ENCODE peak calls at places on chromosomes 12 and 14, in five cellular contexts. R is A549, X is RWPE1, N is DND-41, V is lung. F is an unnamed sample.

GRCh38 chr12:45540661-45541341 is 188.7 kb upstream of the ARID2 start:
- DNase-seq in R (no peak), X (no peak), N (no peak), V (no peak), F (no peak)

GRCh38 chr14:63949696-63950095 is 96.9 kb downstream of the SYNE2 start:
- DNase-seq in R (no peak), X (no peak), N (no peak), V (no peak), F (no peak)

GRCh38 chr12:19432309-19433170 is 6.8 kb upstream of the AEBP2 start:
- DNase-seq in R (no peak), X (no peak), N (no peak), V (no peak), F (no peak)

GRCh38 chr12:76250256-76250655 is 98.0 kb downstream of the BBS10 start:
- DNase-seq in R (no peak), X (no peak), N (no peak), V (no peak), F (no peak)

GRCh38 chr14:99101826-99102461 is 170.1 kb downstream of the BCL11B start:
- DNase-seq in R (no peak), X (no peak), N (no peak), V (no peak), F (no peak)

GRCh38 chr12:25730489-25731349 is 177.6 kb upstream of the LMNTD1 start:
- DNase-seq in R (no peak), X (no peak), N (no peak), V (no peak), F (no peak)

GRCh38 chr14:89025581-89026236 is 201.3 kb downstream of the TTC8 start:
- DNase-seq in R (no peak), X (no peak), N (no peak), V (no peak), F (no peak)

GRCh38 chr12:58030566-58031279 is 89.4 kb downstream of the ATP23 start:
- DNase-seq in R (no peak), X (peak), N (no peak), V (no peak), F (no peak)

GRCh38 chr12:82803201-82803600 is 116.5 kb downstream of the TMTC2 start:
- DNase-seq in R (no peak), X (no peak), N (no peak), V (no peak), F (no peak)

GRCh38 chr14:66405158-66405557 is 81.0 kb upstream of the CCDC196 start:
- DNase-seq in R (no peak), X (peak), N (no peak), V (no peak), F (peak)

GRCh38 chr14:66398437-66398836 is 87.7 kb upstream of the CCDC196 start:
- DNase-seq in R (no peak), X (no peak), N (no peak), V (no peak), F (no peak)

GRCh38 chr14:66403183-66403582 is 83.0 kb upstream of the CCDC196 start:
- DNase-seq in R (peak), X (peak), N (no peak), V (no peak), F (no peak)

GRCh38 chr14:66404051-66404450 is 82.1 kb upstream of the CCDC196 start:
- DNase-seq in R (no peak), X (no peak), N (no peak), V (no peak), F (no peak)

DNA sequence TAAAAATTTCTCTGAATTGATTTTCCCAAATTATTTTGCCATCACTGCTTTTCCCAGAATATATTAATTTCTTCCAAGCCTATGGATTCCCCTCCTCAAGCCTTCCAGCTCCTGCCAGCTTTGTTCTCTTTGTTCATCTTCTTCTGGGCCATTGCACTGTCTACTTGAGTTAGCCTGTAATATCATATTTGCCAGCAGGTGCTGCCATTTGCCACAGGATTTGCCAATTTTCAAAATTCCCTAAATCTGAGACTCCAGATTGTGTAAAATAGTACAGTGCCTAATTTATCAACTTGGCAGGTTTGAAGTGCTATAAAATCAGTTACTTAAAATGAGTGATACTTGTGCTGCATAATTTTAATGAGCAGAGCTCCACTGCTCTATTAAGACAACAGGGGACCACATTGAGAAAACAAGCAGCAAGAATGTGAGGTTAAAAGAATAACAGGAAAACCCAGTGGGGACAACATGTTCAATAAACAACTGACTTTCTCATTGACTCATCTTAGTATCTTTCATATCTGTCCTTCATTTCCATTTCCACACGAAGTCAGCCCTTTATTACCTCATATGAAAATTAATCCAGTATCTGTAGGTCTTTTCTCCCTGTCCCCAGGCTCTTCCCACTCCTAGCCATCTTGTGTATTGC is 84.6 kb upstream of the CCDC196 start:
- DNase-seq in R (no peak), X (peak), N (no peak), V (no peak), F (peak)
- TF ChIP-seq CTCF in R (peak), X (peak), N (peak), V (no peak), F (peak)

GRCh38 chr14:101183376-101184103 is 280.0 kb upstream of the RTL1 start:
- DNase-seq in R (no peak), X (no peak), N (peak), V (peak), F (peak)
- TF ChIP-seq CTCF in R (peak), X (no peak), N (no peak), V (no peak), F (no peak)

DNA sequence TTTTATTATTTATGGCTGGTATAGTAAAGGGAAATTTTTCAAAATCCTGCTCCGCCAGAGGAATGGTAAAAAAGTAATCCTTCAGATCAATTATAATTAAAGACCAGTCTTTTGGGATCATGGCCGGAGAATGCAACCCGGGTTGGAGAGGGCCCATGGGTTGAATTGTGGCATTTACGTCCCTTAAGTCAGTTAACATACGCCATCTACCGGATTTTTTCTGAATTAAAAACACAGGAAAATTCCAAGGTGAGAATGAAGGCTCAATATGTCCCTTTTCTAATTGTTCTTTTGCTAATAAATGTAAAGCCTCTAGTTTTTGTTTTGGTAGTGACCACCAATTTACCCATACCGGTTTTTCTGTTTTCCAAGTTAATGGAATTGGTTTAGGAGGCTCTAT is 602.8 kb downstream of the ALG10 start:
- DNase-seq in R (no peak), X (no peak), N (no peak), V (no peak), F (peak)
- TF ChIP-seq CTCF in R (peak), X (peak), N (peak), V (no peak), F (no peak)

GRCh38 chr14:50311974-50312733 is at the start of the genes DMAC2L and L2HGDH:
- DNase-seq in R (peak), X (peak), N (peak), V (peak), F (peak)
- TF ChIP-seq CTCF in R (no peak), X (peak), N (no peak), V (no peak), F (peak)

GRCh38 chr12:49609875-49610154 is 4.4 kb upstream of the FAM186B start:
- DNase-seq in R (no peak), X (no peak), N (no peak), V (no peak), F (no peak)
- TF ChIP-seq CTCF in R (peak), X (no peak), N (no peak), V (no peak), F (no peak)

GRCh38 chr12:52195065-52195730 is 3.4 kb upstream of the KRT80 start:
- DNase-seq in R (no peak), X (no peak), N (no peak), V (no peak), F (no peak)
- TF ChIP-seq CTCF in R (no peak), X (no peak), N (no peak), V (no peak), F (no peak)

DNA sequence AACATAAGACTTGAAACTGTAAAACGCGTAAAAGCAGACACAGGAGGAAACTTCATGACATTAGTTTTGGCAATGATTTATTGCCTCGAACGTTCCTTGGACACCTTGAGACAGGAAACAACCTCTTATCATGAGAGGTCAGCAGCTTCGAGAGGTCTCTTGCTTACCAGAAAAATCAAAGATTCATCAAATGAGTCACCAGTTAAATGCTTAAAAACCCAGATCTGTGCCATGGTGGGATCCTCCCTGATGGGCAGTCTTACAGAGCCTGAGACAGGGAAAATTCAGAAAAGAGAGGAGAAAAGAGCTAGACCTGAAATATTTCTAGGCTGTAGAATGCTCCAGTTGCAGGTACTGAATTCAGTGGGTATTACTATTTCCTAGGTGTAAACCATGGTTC is 1093.9 kb downstream of the AACS start:
- DNase-seq in R (no peak), X (no peak), N (no peak), V (no peak), F (no peak)
- TF ChIP-seq CTCF in R (no peak), X (no peak), N (no peak), V (no peak), F (no peak)

GRCh38 chr14:31300296-31300695 is 92.7 kb upstream of the HECTD1 start:
- DNase-seq in R (peak), X (peak), N (no peak), V (no peak), F (no peak)
- TF ChIP-seq CTCF in R (peak), X (no peak), N (no peak), V (no peak), F (no peak)

DNA sequence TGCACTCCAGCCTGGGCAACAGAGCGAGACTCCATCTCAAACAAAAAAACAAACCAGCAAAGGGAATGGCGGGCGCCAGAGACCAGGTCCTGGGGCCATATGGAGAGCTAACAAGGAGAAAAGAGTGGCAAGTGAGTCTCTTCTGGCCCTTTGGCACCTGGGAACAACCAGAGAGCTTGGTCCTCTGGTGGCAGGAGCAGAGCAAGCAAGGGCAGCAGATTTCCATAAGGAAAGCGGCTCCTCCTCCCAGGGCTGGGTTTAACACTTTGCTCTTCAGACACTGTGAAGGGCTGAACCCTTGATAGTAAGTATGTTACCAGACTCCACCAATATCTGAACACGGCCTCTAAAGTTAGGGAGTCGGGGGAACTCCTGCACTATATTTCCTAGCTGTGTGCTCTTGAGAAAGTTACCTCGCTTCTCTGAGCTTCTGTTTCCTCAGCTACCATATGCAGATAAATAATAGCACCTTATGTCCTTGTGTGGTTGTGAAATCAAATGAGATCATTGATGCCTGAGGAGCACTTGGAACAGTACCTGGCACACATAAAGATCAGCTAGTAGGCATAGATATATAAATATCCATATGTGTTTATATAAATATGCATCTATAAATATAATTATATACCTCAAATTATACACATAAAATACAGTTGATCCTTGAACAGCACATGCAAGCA is 33.4 kb upstream of the PLEKHG6 start:
- DNase-seq in R (no peak), X (no peak), N (no peak), V (no peak), F (peak)
- TF ChIP-seq CTCF in R (no peak), X (no peak), N (no peak), V (no peak), F (no peak)

F was measured in Calu3.